ENCODE peak calls at places on chromosomes 2 and 18, in seven cellular contexts. One of them, this sample, is unnamed.

GRCh38 chr2:197369228-197369945 is 58.8 kb upstream of the ANKRD44 start:
- DNase-seq in type B pancreatic cell: no peak
- DNase-seq in fibroblast of lung: peak; percentile 36
- DNase-seq in brain microvascular endothelial cell: no peak
- DNase-seq in stimulated activated CD4-positive, alpha-beta T cell treated with anti-CD3 and anti-CD28 coated beads, Interleukin-12 subunit alpha, Interleukin-12 subunit beta, amount 100 ng/mL, for 48 hours: no peak
- DNase-seq in HCT116: no peak
- DNase-seq in ELF-1: no peak
- DNase-seq in this sample: no peak

GRCh38 chr2:238571626-238572372 is 145.1 kb downstream of the ASB1 start:
- DNase-seq in type B pancreatic cell: no peak
- DNase-seq in fibroblast of lung: no peak
- DNase-seq in brain microvascular endothelial cell: no peak
- DNase-seq in stimulated activated CD4-positive, alpha-beta T cell treated with anti-CD3 and anti-CD28 coated beads, Interleukin-12 subunit alpha, Interleukin-12 subunit beta, amount 100 ng/mL, for 48 hours: no peak
- DNase-seq in HCT116: no peak
- DNase-seq in ELF-1: no peak
- DNase-seq in this sample: no peak

GRCh38 chr2:46394649-46395510 is 84.5 kb upstream of the TMEM247 start:
- DNase-seq in type B pancreatic cell: no peak
- DNase-seq in fibroblast of lung: peak; percentile 19
- DNase-seq in brain microvascular endothelial cell: no peak
- DNase-seq in stimulated activated CD4-positive, alpha-beta T cell treated with anti-CD3 and anti-CD28 coated beads, Interleukin-12 subunit alpha, Interleukin-12 subunit beta, amount 100 ng/mL, for 48 hours: peak; percentile 8
- DNase-seq in HCT116: no peak
- DNase-seq in ELF-1: no peak
- DNase-seq in this sample: no peak

GRCh38 chr2:27795868-27796277 is 24.4 kb downstream of the MRPL33 start:
- DNase-seq in type B pancreatic cell: no peak
- DNase-seq in fibroblast of lung: peak; percentile 79
- DNase-seq in brain microvascular endothelial cell: no peak
- DNase-seq in stimulated activated CD4-positive, alpha-beta T cell treated with anti-CD3 and anti-CD28 coated beads, Interleukin-12 subunit alpha, Interleukin-12 subunit beta, amount 100 ng/mL, for 48 hours: no peak
- DNase-seq in HCT116: no peak
- DNase-seq in ELF-1: no peak
- DNase-seq in this sample: no peak

GRCh38 chr2:28437918-28438317 is 45.3 kb downstream of the FOSL2 start:
- DNase-seq in type B pancreatic cell: no peak
- DNase-seq in fibroblast of lung: no peak
- DNase-seq in brain microvascular endothelial cell: no peak
- DNase-seq in stimulated activated CD4-positive, alpha-beta T cell treated with anti-CD3 and anti-CD28 coated beads, Interleukin-12 subunit alpha, Interleukin-12 subunit beta, amount 100 ng/mL, for 48 hours: no peak
- DNase-seq in HCT116: no peak
- DNase-seq in ELF-1: no peak
- DNase-seq in this sample: no peak

GRCh38 chr2:113015655-113016054 is 10.4 kb downstream of the IL36A start:
- DNase-seq in type B pancreatic cell: no peak
- DNase-seq in fibroblast of lung: no peak
- DNase-seq in brain microvascular endothelial cell: no peak
- DNase-seq in stimulated activated CD4-positive, alpha-beta T cell treated with anti-CD3 and anti-CD28 coated beads, Interleukin-12 subunit alpha, Interleukin-12 subunit beta, amount 100 ng/mL, for 48 hours: no peak
- DNase-seq in HCT116: no peak
- DNase-seq in ELF-1: no peak
- DNase-seq in this sample: no peak

GRCh38 chr2:148519013-148519412 is 125.5 kb upstream of the EPC2 start:
- DNase-seq in type B pancreatic cell: no peak
- DNase-seq in fibroblast of lung: no peak
- DNase-seq in brain microvascular endothelial cell: no peak
- DNase-seq in stimulated activated CD4-positive, alpha-beta T cell treated with anti-CD3 and anti-CD28 coated beads, Interleukin-12 subunit alpha, Interleukin-12 subunit beta, amount 100 ng/mL, for 48 hours: no peak
- DNase-seq in HCT116: no peak
- DNase-seq in ELF-1: no peak
- DNase-seq in this sample: no peak

GRCh38 chr2:156437876-156438410 is 1.8 kb downstream of the GPD2 start:
- DNase-seq in type B pancreatic cell: no peak
- DNase-seq in fibroblast of lung: no peak
- DNase-seq in brain microvascular endothelial cell: no peak
- DNase-seq in stimulated activated CD4-positive, alpha-beta T cell treated with anti-CD3 and anti-CD28 coated beads, Interleukin-12 subunit alpha, Interleukin-12 subunit beta, amount 100 ng/mL, for 48 hours: no peak
- DNase-seq in HCT116: no peak
- DNase-seq in ELF-1: no peak
- DNase-seq in this sample: no peak

GRCh38 chr2:29228276-29228675 is 113.1 kb downstream of the CLIP4 start:
- DNase-seq in type B pancreatic cell: no peak
- DNase-seq in fibroblast of lung: peak; percentile 95
- DNase-seq in brain microvascular endothelial cell: no peak
- DNase-seq in stimulated activated CD4-positive, alpha-beta T cell treated with anti-CD3 and anti-CD28 coated beads, Interleukin-12 subunit alpha, Interleukin-12 subunit beta, amount 100 ng/mL, for 48 hours: no peak
- DNase-seq in HCT116: no peak
- DNase-seq in ELF-1: peak; percentile 22
- DNase-seq in this sample: no peak

GRCh38 chr2:221554769-221555510 is 17.2 kb downstream of the EPHA4 start:
- DNase-seq in type B pancreatic cell: no peak
- DNase-seq in fibroblast of lung: peak; percentile 64
- DNase-seq in brain microvascular endothelial cell: peak; percentile 6
- DNase-seq in stimulated activated CD4-positive, alpha-beta T cell treated with anti-CD3 and anti-CD28 coated beads, Interleukin-12 subunit alpha, Interleukin-12 subunit beta, amount 100 ng/mL, for 48 hours: no peak
- DNase-seq in HCT116: no peak
- DNase-seq in ELF-1: peak; percentile 50
- DNase-seq in this sample: no peak

GRCh38 chr2:183995632-183996031 is 602.7 kb upstream of the ZNF804A start:
- DNase-seq in type B pancreatic cell: no peak
- DNase-seq in fibroblast of lung: peak; percentile 85
- DNase-seq in brain microvascular endothelial cell: peak; percentile 61
- DNase-seq in stimulated activated CD4-positive, alpha-beta T cell treated with anti-CD3 and anti-CD28 coated beads, Interleukin-12 subunit alpha, Interleukin-12 subunit beta, amount 100 ng/mL, for 48 hours: no peak
- DNase-seq in HCT116: no peak
- DNase-seq in ELF-1: no peak
- DNase-seq in this sample: no peak

GRCh38 chr2:241811952-241812729 is 3.1 kb downstream of the NEU4 start:
- DNase-seq in type B pancreatic cell: peak; percentile 68
- DNase-seq in fibroblast of lung: no peak
- DNase-seq in brain microvascular endothelial cell: no peak
- DNase-seq in stimulated activated CD4-positive, alpha-beta T cell treated with anti-CD3 and anti-CD28 coated beads, Interleukin-12 subunit alpha, Interleukin-12 subunit beta, amount 100 ng/mL, for 48 hours: no peak
- DNase-seq in HCT116: no peak
- DNase-seq in ELF-1: no peak
- DNase-seq in this sample: no peak

GRCh38 chr2:55441280-55441892 is 21.7 kb upstream of the CCDC88A start:
- DNase-seq in type B pancreatic cell: no peak
- DNase-seq in fibroblast of lung: no peak
- DNase-seq in brain microvascular endothelial cell: no peak
- DNase-seq in stimulated activated CD4-positive, alpha-beta T cell treated with anti-CD3 and anti-CD28 coated beads, Interleukin-12 subunit alpha, Interleukin-12 subunit beta, amount 100 ng/mL, for 48 hours: no peak
- DNase-seq in HCT116: no peak
- DNase-seq in ELF-1: no peak
- DNase-seq in this sample: no peak

GRCh38 chr2:190271783-190272456 is 47.7 kb downstream of the HIBCH start:
- DNase-seq in type B pancreatic cell: no peak
- DNase-seq in fibroblast of lung: no peak
- DNase-seq in brain microvascular endothelial cell: no peak
- DNase-seq in stimulated activated CD4-positive, alpha-beta T cell treated with anti-CD3 and anti-CD28 coated beads, Interleukin-12 subunit alpha, Interleukin-12 subunit beta, amount 100 ng/mL, for 48 hours: no peak
- DNase-seq in HCT116: no peak
- DNase-seq in ELF-1: no peak
- DNase-seq in this sample: no peak

GRCh38 chr2:15747698-15748471 is 156.2 kb downstream of the DDX1 start:
- DNase-seq in type B pancreatic cell: peak; percentile 54
- DNase-seq in fibroblast of lung: peak; percentile 2
- DNase-seq in brain microvascular endothelial cell: no peak
- DNase-seq in stimulated activated CD4-positive, alpha-beta T cell treated with anti-CD3 and anti-CD28 coated beads, Interleukin-12 subunit alpha, Interleukin-12 subunit beta, amount 100 ng/mL, for 48 hours: no peak
- DNase-seq in HCT116: no peak
- DNase-seq in ELF-1: peak; percentile 97
- DNase-seq in this sample: no peak

GRCh38 chr18:3159830-3160229 is 59.9 kb downstream of the MYOM1 start:
- DNase-seq in type B pancreatic cell: no peak
- DNase-seq in fibroblast of lung: no peak
- DNase-seq in brain microvascular endothelial cell: no peak
- DNase-seq in stimulated activated CD4-positive, alpha-beta T cell treated with anti-CD3 and anti-CD28 coated beads, Interleukin-12 subunit alpha, Interleukin-12 subunit beta, amount 100 ng/mL, for 48 hours: no peak
- DNase-seq in HCT116: no peak
- DNase-seq in ELF-1: no peak
- DNase-seq in this sample: no peak

GRCh38 chr2:58734365-58734764 is 493.2 kb upstream of the FANCL start:
- DNase-seq in type B pancreatic cell: no peak
- DNase-seq in fibroblast of lung: peak; percentile 41
- DNase-seq in brain microvascular endothelial cell: peak; percentile 17
- DNase-seq in stimulated activated CD4-positive, alpha-beta T cell treated with anti-CD3 and anti-CD28 coated beads, Interleukin-12 subunit alpha, Interleukin-12 subunit beta, amount 100 ng/mL, for 48 hours: no peak
- DNase-seq in HCT116: peak; percentile 41
- DNase-seq in ELF-1: no peak
- DNase-seq in this sample: no peak

GRCh38 chr18:57803119-57803969 is at the start of gene ATP8B1:
- DNase-seq in type B pancreatic cell: peak; percentile 88
- DNase-seq in fibroblast of lung: peak; percentile 79
- DNase-seq in brain microvascular endothelial cell: no peak
- DNase-seq in stimulated activated CD4-positive, alpha-beta T cell treated with anti-CD3 and anti-CD28 coated beads, Interleukin-12 subunit alpha, Interleukin-12 subunit beta, amount 100 ng/mL, for 48 hours: no peak
- DNase-seq in HCT116: peak; percentile 78
- DNase-seq in ELF-1: peak; percentile 93
- DNase-seq in this sample: no peak

GRCh38 chr2:58449286-58450010 is 208.3 kb upstream of the FANCL start:
- DNase-seq in type B pancreatic cell: no peak
- DNase-seq in fibroblast of lung: peak; percentile 62
- DNase-seq in brain microvascular endothelial cell: no peak
- DNase-seq in stimulated activated CD4-positive, alpha-beta T cell treated with anti-CD3 and anti-CD28 coated beads, Interleukin-12 subunit alpha, Interleukin-12 subunit beta, amount 100 ng/mL, for 48 hours: no peak
- DNase-seq in HCT116: no peak
- DNase-seq in ELF-1: no peak
- DNase-seq in this sample: no peak

GRCh38 chr2:240905176-240905781 is 857 bp upstream of the CROCC2 start:
- DNase-seq in type B pancreatic cell: no peak
- DNase-seq in fibroblast of lung: no peak
- DNase-seq in brain microvascular endothelial cell: no peak
- DNase-seq in stimulated activated CD4-positive, alpha-beta T cell treated with anti-CD3 and anti-CD28 coated beads, Interleukin-12 subunit alpha, Interleukin-12 subunit beta, amount 100 ng/mL, for 48 hours: no peak
- DNase-seq in HCT116: no peak
- DNase-seq in ELF-1: no peak
- DNase-seq in this sample: no peak

GRCh38 chr2:3725458-3726250 is 22.3 kb downstream of the DCDC2C start:
- DNase-seq in type B pancreatic cell: no peak
- DNase-seq in fibroblast of lung: no peak
- DNase-seq in brain microvascular endothelial cell: no peak
- DNase-seq in stimulated activated CD4-positive, alpha-beta T cell treated with anti-CD3 and anti-CD28 coated beads, Interleukin-12 subunit alpha, Interleukin-12 subunit beta, amount 100 ng/mL, for 48 hours: no peak
- DNase-seq in HCT116: no peak
- DNase-seq in ELF-1: no peak
- DNase-seq in this sample: no peak

GRCh38 chr2:128752691-128753263 is 434.1 kb upstream of the HS6ST1 start:
- DNase-seq in type B pancreatic cell: no peak
- DNase-seq in fibroblast of lung: no peak
- DNase-seq in brain microvascular endothelial cell: no peak
- DNase-seq in stimulated activated CD4-positive, alpha-beta T cell treated with anti-CD3 and anti-CD28 coated beads, Interleukin-12 subunit alpha, Interleukin-12 subunit beta, amount 100 ng/mL, for 48 hours: no peak
- DNase-seq in HCT116: no peak
- DNase-seq in ELF-1: no peak
- DNase-seq in this sample: no peak

GRCh38 chr18:62938451-62938850 is 223.1 kb downstream of the PHLPP1 start:
- DNase-seq in type B pancreatic cell: no peak
- DNase-seq in fibroblast of lung: no peak
- DNase-seq in brain microvascular endothelial cell: no peak
- DNase-seq in stimulated activated CD4-positive, alpha-beta T cell treated with anti-CD3 and anti-CD28 coated beads, Interleukin-12 subunit alpha, Interleukin-12 subunit beta, amount 100 ng/mL, for 48 hours: no peak
- DNase-seq in HCT116: no peak
- DNase-seq in ELF-1: no peak
- DNase-seq in this sample: no peak

GRCh38 chr2:68925298-68925885 is 27.3 kb downstream of the GKN2 start:
- DNase-seq in type B pancreatic cell: no peak
- DNase-seq in fibroblast of lung: peak; percentile 45
- DNase-seq in brain microvascular endothelial cell: peak; percentile 32
- DNase-seq in stimulated activated CD4-positive, alpha-beta T cell treated with anti-CD3 and anti-CD28 coated beads, Interleukin-12 subunit alpha, Interleukin-12 subunit beta, amount 100 ng/mL, for 48 hours: no peak
- DNase-seq in HCT116: peak; percentile 48
- DNase-seq in ELF-1: peak; percentile 42
- DNase-seq in this sample: no peak

GRCh38 chr18:12691021-12691420 is 11.5 kb downstream of the CEP76 start:
- DNase-seq in type B pancreatic cell: no peak
- DNase-seq in fibroblast of lung: no peak
- DNase-seq in brain microvascular endothelial cell: no peak
- DNase-seq in stimulated activated CD4-positive, alpha-beta T cell treated with anti-CD3 and anti-CD28 coated beads, Interleukin-12 subunit alpha, Interleukin-12 subunit beta, amount 100 ng/mL, for 48 hours: no peak
- DNase-seq in HCT116: no peak
- DNase-seq in ELF-1: no peak
- DNase-seq in this sample: no peak

GRCh38 chr2:240964221-240964853 is 34.1 kb upstream of the SNED1 start:
- DNase-seq in type B pancreatic cell: peak; percentile 68
- DNase-seq in fibroblast of lung: no peak
- DNase-seq in brain microvascular endothelial cell: no peak
- DNase-seq in stimulated activated CD4-positive, alpha-beta T cell treated with anti-CD3 and anti-CD28 coated beads, Interleukin-12 subunit alpha, Interleukin-12 subunit beta, amount 100 ng/mL, for 48 hours: no peak
- DNase-seq in HCT116: no peak
- DNase-seq in ELF-1: no peak
- DNase-seq in this sample: no peak

GRCh38 chr2:172931923-172932520 is 143.6 kb upstream of the MAP3K20 start:
- DNase-seq in type B pancreatic cell: no peak
- DNase-seq in fibroblast of lung: peak; percentile 55
- DNase-seq in brain microvascular endothelial cell: peak; percentile 70
- DNase-seq in stimulated activated CD4-positive, alpha-beta T cell treated with anti-CD3 and anti-CD28 coated beads, Interleukin-12 subunit alpha, Interleukin-12 subunit beta, amount 100 ng/mL, for 48 hours: peak; percentile 43
- DNase-seq in HCT116: peak; percentile 52
- DNase-seq in ELF-1: peak; percentile 35
- DNase-seq in this sample: peak; percentile 20

GRCh38 chr2:11808016-11808400 is 61.6 kb downstream of the LPIN1 start:
- DNase-seq in type B pancreatic cell: no peak
- DNase-seq in fibroblast of lung: no peak
- DNase-seq in brain microvascular endothelial cell: no peak
- DNase-seq in stimulated activated CD4-positive, alpha-beta T cell treated with anti-CD3 and anti-CD28 coated beads, Interleukin-12 subunit alpha, Interleukin-12 subunit beta, amount 100 ng/mL, for 48 hours: no peak
- DNase-seq in HCT116: no peak
- DNase-seq in ELF-1: no peak
- DNase-seq in this sample: no peak

GRCh38 chr2:17827785-17828184 is 11.5 kb downstream of the MSGN1 start:
- DNase-seq in type B pancreatic cell: no peak
- DNase-seq in fibroblast of lung: no peak
- DNase-seq in brain microvascular endothelial cell: no peak
- DNase-seq in stimulated activated CD4-positive, alpha-beta T cell treated with anti-CD3 and anti-CD28 coated beads, Interleukin-12 subunit alpha, Interleukin-12 subunit beta, amount 100 ng/mL, for 48 hours: no peak
- DNase-seq in HCT116: no peak
- DNase-seq in ELF-1: no peak
- DNase-seq in this sample: no peak